ENCODE peak calls at places on chromosomes 16 and 17, in six cellular contexts. B is heart left ventricle, F is tibial artery, Y is dorsolateral prefrontal cortex, C is kidney, A is left lung. O is an unnamed sample.

GRCh38 chr16:11396241-11397048 is 51.2 kb downstream of the RMI2 start:
- DNase-seq in F (peak), A (peak), C (peak), B (peak), Y (peak), O (peak)

GRCh38 chr16:63945805-63946204 is 1176.1 kb downstream of the CDH11 start:
- DNase-seq in Y (no peak), A (no peak), B (no peak), C (no peak), F (no peak), O (no peak)

GRCh38 chr16:87064731-87065720 is 252.2 kb downstream of the C16orf95 start:
- DNase-seq in A (no peak), F (peak), C (no peak), Y (no peak), B (no peak), O (no peak)

GRCh38 chr16:65655802-65656201 is 533.9 kb upstream of the CDH11 start:
- DNase-seq in B (no peak), A (no peak), Y (no peak), F (no peak), C (no peak), O (no peak)

GRCh38 chr17:27620721-27621120 is 10.3 kb upstream of the LGALS9 start:
- DNase-seq in C (no peak), F (no peak), Y (no peak), B (no peak), A (no peak), O (no peak)

GRCh38 chr17:44218344-44219125 is 940 bp downstream of the UBTF start:
- DNase-seq in Y (peak), A (peak), B (peak), C (peak), F (peak), O (peak)

GRCh38 chr17:38449364-38449763 is 21.1 kb downstream of the ARHGAP23 start:
- DNase-seq in B (no peak), C (no peak), F (no peak), A (no peak), Y (no peak), O (peak)

GRCh38 chr16:87043273-87044030 is 273.7 kb downstream of the C16orf95 start:
- DNase-seq in B (no peak), Y (no peak), F (peak), A (no peak), C (peak), O (no peak)

DNA sequence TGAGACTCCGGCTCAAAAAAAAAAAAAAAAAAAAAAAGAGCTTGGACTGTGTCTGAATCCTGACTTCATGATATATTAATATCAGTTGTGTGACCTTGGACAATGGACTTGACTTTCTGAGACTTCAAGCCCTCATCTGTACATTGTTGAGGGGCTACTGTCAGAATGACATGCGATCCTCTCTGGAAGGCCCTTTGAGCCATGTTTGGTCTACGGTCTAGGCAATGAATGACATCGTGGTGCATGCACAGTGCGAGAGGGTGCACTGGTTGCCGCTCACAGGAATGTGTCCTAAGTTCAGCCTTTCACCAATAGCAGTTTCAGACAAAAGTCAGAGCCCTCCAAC is 43.0 kb upstream of the ZNF629 start:
- DNase-seq in B (no peak), F (no peak), A (no peak), Y (no peak), C (no peak), O (no peak)
- H3K27ac ChIP-seq in B (no peak), F (no peak), A (no peak), Y (no peak), C (no peak), O (no peak)

DNA sequence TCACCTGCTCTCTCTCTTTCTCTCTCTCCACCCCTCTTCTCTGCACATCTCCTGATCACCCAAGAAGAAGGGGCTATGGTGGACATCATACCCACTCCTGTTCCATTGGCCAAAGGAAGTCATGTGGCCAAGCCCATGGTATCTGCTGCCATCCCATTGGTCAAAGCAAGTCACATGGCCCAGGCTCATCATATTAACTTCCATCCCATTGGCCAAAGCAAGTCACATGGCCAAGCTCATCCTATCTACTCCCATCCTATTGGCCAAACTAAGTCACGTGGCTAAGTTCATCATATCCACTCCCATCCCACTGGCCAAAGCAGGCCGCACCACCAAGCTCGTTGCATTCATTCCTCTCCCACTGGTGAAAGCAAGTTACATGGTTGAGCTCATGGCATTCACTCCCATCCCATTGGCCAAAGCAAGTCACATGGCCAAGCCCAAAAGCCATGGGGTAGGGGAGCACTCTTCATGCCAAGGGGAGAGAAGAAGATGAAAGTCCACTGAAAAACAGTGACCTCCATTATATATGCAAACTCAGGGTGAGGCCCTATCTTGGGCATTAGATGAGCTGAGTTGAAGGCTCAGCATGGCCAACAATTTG is 29.2 kb downstream of the SNX20 start:
- DNase-seq in F (no peak), B (peak), C (no peak), A (no peak), Y (no peak), O (no peak)
- H3K27ac ChIP-seq in F (no peak), B (no peak), C (no peak), A (no peak), Y (no peak), O (no peak)

GRCh38 chr17:82913304-82914043 is 73.7 kb upstream of the ZNF750 start:
- DNase-seq in A (peak), F (no peak), Y (no peak), B (no peak), C (peak), O (no peak)

GRCh38 chr17:82915697-82916027 is 75.8 kb upstream of the ZNF750 start:
- DNase-seq in B (no peak), C (peak), A (peak), Y (no peak), F (no peak), O (no peak)

GRCh38 chr17:82914375-82914774 is 74.6 kb upstream of the ZNF750 start:
- DNase-seq in F (no peak), Y (no peak), B (no peak), C (peak), A (peak), O (no peak)

GRCh38 chr17:82912571-82913089 is 72.8 kb upstream of the ZNF750 start:
- DNase-seq in A (peak), C (peak), F (no peak), Y (no peak), B (no peak), O (no peak)

DNA sequence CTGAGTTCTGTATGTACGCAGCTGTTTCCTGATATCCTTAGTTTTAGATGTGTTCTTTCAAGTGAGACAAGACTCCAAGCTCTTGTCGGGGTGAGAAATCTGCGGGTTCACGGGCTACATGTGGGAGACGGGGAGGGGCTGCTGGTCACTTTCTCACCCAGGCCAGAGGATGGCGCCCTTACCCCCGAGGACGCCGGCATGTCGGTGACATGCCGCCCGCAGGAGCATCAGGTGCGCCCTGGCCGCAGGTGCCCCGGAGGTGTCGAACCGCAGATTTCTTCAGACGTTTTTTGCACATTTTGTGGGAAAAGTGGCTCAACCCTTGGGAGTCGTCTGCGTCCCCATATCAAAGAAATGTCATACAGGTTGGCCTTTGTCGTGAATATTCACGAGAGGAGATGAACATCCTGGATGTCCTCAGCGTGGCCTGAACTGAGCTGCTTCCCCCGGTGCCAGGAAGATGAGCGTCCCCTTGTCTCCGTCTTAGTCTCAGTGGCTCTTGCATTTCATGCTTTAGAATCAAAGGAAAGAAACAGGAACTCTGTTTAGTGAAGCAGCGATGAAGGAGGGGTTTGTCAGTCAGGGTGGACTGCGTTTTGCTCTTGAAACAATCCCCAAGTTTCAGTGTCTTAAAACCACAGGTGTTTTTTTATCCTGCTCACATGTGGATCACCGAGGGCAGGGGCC is 75.3 kb upstream of the ZNF750 start:
- DNase-seq in F (no peak), C (peak), B (no peak), A (peak), Y (no peak), O (no peak)
- H3K27ac ChIP-seq in F (no peak), C (no peak), B (no peak), A (no peak), Y (no peak), O (no peak)

GRCh38 chr16:8795818-8796217 is 1.6 kb downstream of the TMEM186 start:
- DNase-seq in F (no peak), Y (no peak), A (no peak), C (no peak), B (no peak), O (no peak)

GRCh38 chr16:8797364-8798173 is at the start of the genes PMM2 and TMEM186:
- DNase-seq in B (peak), Y (peak), A (peak), C (peak), F (peak), O (peak)

GRCh38 chr16:8798174-8798527 is 512 bp downstream of the PMM2 start:
- DNase-seq in F (no peak), Y (no peak), A (no peak), B (no peak), C (no peak), O (no peak)

GRCh38 chr16:8796469-8797363 is 723 bp downstream of the TMEM186 start:
- DNase-seq in A (no peak), Y (no peak), F (no peak), B (no peak), C (no peak), O (no peak)

GRCh38 chr16:8798535-8799157 is 1.0 kb downstream of the PMM2 start:
- DNase-seq in C (no peak), Y (no peak), B (no peak), F (no peak), A (no peak), O (no peak)
- H3K27ac ChIP-seq in C (peak), Y (no peak), B (peak), F (peak), A (peak), O (peak)

DNA sequence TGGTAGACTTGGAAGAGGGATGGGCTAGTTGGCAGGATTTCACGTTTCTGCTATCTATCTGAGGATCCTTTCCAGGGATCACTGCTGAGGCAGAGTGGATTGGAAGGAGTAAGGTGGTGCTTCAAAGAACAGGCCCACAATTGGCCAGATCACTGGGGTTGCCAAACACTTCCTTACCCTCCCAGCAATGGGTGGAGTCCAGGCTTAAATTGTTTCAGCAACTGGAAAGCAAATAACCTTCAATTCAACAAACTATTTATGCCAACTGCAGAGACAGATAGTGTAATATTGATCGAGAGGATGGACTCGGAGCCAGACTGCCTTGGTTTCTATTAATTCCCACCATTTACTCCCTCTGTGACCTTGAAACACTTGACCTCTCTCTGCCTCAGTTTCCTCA is 2.1 kb downstream of the ARRB2 start:
- DNase-seq in C (no peak), B (no peak), A (no peak), F (no peak), Y (no peak), O (no peak)
- H3K27ac ChIP-seq in C (no peak), B (no peak), A (peak), F (no peak), Y (no peak), O (no peak)

DNA sequence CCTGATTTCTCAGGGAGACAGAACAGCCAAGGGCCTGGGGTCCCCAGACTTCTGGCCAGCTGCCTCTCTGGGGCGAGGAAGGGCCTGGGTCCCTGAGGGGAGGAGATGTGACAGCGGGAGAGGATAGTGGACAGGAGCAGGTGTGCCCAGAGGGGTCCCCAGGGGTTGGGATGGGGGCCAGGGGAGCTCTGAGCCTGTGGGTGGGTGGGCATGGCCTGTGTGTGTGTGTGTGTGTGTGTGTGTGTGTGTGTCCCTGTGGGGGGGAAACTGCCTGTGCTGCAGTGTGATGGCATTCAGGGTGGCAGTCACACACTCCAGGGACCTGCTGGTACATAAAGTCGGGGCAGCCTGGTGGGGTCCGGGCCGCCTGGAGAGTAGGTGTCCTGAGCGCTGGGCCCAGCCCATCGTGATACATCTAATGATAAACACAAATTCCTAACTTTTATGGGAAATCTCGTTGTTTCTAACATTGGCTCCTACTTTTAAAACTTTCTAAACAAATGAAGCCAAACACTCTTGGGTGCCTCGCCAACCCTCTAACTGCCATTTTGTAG is 1.4 kb downstream of the ITGB4 start:
- DNase-seq in F (no peak), B (no peak), C (peak), A (no peak), Y (no peak), O (no peak)
- H3K27ac ChIP-seq in F (no peak), B (peak), C (no peak), A (peak), Y (peak), O (peak)

GRCh38 chr17:78144146-78144719 is 2.0 kb upstream of the C17orf99 start:
- DNase-seq in F (peak), B (peak), A (peak), Y (no peak), C (peak), O (peak)
- H3K27ac ChIP-seq in F (no peak), B (peak), A (peak), Y (peak), C (peak), O (peak)

DNA sequence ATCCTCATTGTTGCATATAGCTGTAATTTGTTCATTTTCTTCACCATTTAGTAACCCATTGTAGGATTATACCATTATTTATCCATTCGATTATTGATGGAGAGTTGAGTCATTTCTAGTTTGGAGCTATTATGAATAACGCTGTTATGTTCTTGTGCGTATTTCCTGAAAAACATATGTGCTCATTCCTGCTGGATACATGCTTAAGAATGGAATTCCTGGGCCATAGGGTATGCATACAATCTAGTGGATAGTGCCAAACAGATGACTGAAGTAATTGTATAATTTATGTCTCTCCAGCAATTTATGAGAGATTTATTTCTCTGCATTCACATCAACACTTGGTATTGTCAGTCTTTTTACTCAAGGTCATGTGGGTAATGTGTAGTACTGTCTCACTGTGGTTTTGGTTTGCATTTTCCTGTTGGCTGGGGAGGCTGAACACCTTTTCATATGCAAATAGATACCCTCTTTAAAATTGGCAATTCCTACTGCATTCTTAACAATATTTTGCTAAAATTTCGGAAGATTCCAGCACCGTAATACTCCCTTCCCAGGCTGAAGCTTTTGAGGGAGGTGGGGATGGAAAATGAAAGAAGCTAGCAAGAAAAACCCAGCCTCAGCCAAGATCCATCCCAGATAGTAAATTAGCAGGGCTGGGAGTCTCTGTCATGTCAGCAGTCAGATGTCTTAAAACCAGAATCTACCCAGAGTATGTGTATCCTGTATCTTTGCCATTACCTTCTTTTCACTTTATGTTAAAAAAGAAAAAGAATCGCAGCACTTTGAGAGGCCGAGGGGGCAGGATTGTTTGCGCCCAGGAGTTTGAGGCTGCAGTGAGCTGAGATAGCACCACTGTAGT is 205.0 kb downstream of the LGALS9B start:
- DNase-seq in C (no peak), Y (no peak), A (no peak), F (no peak), B (no peak), O (no peak)
- H3K27ac ChIP-seq in C (no peak), Y (peak), A (no peak), F (peak), B (no peak), O (no peak)

DNA sequence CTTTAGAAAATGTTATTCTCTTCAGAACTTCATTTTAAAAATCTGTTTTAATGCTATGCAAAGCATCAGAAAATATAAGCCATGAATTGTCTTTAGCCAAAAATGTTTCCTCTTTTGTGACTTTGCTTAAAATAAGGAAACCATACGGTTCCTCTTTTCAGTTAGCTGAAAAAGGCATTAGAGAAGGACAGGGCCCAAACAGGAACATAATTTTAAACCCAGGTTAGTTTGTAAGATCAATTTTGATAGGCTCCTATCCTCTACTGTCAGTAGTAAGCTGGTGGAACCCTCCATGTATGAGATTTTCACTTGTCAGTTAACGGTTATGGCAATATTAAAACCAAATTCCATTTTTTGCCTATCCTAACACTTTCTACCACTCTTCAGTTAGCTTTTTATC is 4.3 kb downstream of the EVI2B start:
- DNase-seq in C (no peak), B (no peak), A (no peak), Y (no peak), F (no peak), O (no peak)
- H3K27ac ChIP-seq in C (no peak), B (no peak), A (peak), Y (peak), F (no peak), O (no peak)

O was measured in breast epithelium.